ENCODE peak calls at places on chromosomes 7 and 10, in five cellular contexts. S, Y, E, P and N are unnamed samples.

GRCh38 chr7:80890391-80890790 is 28.5 kb downstream of the SEMA3C start:
- DNase-seq in P (no peak), Y (no peak), E (no peak), S (no peak), N (no peak)

GRCh38 chr10:125633517-125633999 is 49.4 kb downstream of the TEX36 start:
- DNase-seq in Y (no peak), P (peak), S (no peak), E (no peak), N (no peak)

GRCh38 chr10:121096617-121097431 is 245.7 kb downstream of the WDR11 start:
- DNase-seq in P (peak), S (peak), E (no peak), Y (no peak), N (no peak)

GRCh38 chr10:124353896-124354295 is 64.8 kb downstream of the OAT start:
- DNase-seq in S (no peak), E (no peak), Y (no peak), P (no peak), N (no peak)

GRCh38 chr7:2165610-2166594 is 66.8 kb downstream of the MAD1L1 start:
- DNase-seq in Y (no peak), P (no peak), S (no peak), E (no peak), N (no peak)

GRCh38 chr7:100169147-100169850 is 882 bp upstream of the GAL3ST4 start:
- DNase-seq in Y (no peak), E (no peak), P (no peak), S (no peak), N (no peak)

GRCh38 chr10:76973091-76973514 is 664.5 kb downstream of the KCNMA1 start:
- DNase-seq in E (no peak), S (no peak), P (no peak), Y (no peak), N (no peak)

GRCh38 chr7:93551931-93552330 is 22.6 kb downstream of the CALCR start:
- DNase-seq in P (no peak), Y (no peak), E (no peak), S (no peak), N (no peak)

GRCh38 chr7:19106308-19107141 is 10.9 kb downstream of the TWIST1 start:
- DNase-seq in E (no peak), S (no peak), P (no peak), Y (no peak), N (no peak)

GRCh38 chr7:6268023-6268908 is 4.2 kb downstream of the CYTH3 start:
- DNase-seq in E (no peak), Y (no peak), S (no peak), P (no peak), N (no peak)

GRCh38 chr7:94182066-94182465 is 177.9 kb upstream of the BET1 start:
- DNase-seq in Y (peak), E (no peak), P (peak), S (no peak), N (no peak)

GRCh38 chr7:107966701-107967100 is 36.3 kb downstream of the LAMB1 start:
- DNase-seq in E (no peak), P (no peak), S (peak), Y (no peak), N (no peak)

DNA sequence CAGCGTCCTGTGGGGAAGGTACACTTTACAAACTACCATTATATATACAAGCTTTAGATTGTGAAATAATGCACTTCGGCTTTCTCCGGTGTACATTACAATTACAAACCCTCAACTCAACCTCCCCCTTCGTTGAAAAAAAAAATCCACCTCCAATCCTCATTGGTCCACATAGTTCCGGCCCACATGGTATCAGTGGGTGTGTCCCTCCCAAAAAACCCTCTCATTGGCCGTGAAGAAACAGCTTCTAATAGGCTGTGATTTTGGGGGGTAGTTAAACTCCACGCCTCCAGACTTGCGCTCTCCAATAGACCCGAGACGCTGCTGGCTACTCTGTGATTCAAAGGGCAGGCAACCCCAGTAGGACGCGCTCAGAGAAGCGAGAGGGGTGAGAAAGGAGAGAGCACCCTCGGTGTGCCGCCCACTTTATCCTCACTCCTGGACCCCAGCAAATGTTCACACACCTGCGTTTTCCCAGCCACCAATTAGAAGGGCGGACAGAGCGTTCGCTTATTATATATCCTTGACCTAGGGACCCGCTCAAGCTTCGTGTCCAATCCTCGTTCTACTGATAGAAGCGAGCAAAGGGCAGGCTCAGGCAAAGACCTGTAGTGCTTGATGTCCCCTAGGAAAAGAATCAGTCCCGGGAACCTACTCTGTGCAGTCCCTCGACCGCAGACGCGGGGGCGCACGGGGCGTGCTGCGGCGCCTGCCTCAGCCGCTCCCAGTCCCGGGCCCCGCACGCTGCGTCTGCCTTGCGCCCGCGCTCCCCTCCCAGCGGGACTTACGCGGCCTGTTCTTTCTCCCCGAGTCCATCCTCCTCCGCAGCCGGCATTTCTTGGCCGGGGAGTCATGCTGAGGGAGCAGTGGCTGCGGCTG is 991 bp downstream of the PANK1 start:
- DNase-seq in P (peak), E (peak), S (peak), Y (peak), N (peak)
- TF ChIP-seq CTCF in P (no peak), E (no peak), S (peak), Y (no peak), N (no peak)

DNA sequence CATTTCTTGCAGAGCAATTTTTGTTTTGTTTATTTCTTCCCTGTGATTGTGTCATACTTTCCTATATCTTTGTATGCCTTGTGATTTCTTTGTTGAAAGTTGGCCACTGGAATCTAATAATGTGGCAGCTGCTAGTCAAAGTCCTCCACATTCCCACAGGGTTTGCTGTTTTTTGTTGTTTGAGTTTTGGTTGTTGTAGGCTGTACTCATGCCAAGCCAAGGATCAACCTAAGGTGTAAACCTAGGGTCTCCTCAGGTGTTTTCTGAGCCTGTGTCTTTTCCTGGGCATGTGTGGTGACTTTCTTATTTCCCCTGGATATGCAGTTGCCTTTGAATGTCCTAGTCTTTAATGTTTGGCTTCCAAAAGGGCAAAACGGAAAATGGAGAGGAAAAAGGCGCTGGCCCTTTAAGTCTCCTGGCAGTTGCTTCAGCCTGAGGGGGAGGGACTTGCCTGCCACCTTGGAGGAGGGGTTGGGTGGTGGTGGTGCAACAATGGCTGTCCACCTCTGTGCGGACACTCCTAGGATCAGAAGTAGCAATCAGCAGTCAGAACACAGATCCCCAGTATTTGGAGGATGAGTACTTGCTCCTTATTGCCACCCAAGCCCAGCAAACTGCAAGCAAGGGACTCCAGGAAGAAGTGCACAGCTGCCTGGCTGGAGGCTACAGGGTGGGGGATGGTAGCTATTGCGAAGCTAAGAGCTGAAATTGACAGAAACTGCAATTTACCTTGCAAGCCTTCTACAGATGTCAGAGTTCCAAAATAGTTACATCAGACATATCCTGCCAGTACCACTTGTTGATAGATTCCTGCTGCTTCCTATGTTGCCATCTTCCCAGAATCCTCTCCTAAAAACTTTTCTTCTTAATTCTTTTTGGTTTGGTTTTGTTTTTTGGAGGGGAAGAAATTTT is 5.6 kb upstream of the ZNF518A start:
- DNase-seq in Y (no peak), E (peak), P (peak), S (peak), N (no peak)
- TF ChIP-seq CTCF in Y (no peak), E (no peak), P (no peak), S (no peak), N (no peak)

GRCh38 chr10:71228875-71229720 is 16.7 kb downstream of the UNC5B start:
- DNase-seq in E (no peak), Y (no peak), S (no peak), P (no peak), N (no peak)
- TF ChIP-seq CTCF in E (no peak), Y (no peak), S (no peak), P (no peak), N (no peak)

DNA sequence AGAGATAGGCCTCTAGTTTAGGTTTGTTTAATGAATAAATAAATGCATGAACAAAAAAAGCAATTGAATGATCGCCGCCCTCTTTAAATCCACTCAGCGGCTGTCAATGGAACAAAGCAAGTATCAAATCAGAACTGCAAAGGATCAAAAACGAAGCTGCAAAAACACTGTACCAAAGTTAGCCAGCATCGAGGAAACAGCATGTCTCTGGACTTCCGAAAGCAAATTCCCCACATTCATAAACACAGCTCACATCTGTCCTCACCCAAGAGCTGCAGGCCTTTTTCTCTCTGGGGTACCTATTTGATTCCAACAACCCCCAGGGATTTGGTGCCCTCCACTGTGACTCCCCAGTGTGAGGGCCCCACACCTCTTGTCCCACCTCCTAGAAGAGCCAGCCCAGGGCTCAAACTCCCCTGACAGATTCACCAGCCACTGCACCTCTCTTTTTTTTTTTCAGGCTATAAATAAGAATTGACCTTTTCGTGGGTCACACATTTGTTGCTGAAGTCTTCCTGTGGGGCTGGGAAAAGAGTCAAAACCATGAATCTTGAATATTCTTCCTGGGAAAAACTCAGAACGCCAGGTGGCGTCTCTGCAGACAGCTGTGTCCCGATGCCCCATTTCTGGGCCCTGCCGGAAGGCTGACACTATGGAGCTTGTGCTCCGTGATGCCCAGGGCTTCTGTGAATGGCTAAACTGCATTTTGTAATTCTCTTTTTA is 51.8 kb downstream of the HSPA12A start:
- DNase-seq in E (no peak), Y (no peak), P (no peak), S (no peak), N (no peak)
- TF ChIP-seq CTCF in E (no peak), Y (peak), P (no peak), S (peak), N (no peak)

GRCh38 chr7:50959991-50960390 is 177.3 kb upstream of the GRB10 start:
- DNase-seq in S (no peak), E (no peak), P (no peak), Y (no peak), N (no peak)

GRCh38 chr7:50962281-50962883 is 179.7 kb upstream of the GRB10 start:
- DNase-seq in S (no peak), E (no peak), Y (no peak), P (no peak), N (no peak)

GRCh38 chr7:50959560-50959959 is 176.9 kb upstream of the GRB10 start:
- DNase-seq in E (no peak), S (no peak), P (no peak), Y (no peak), N (no peak)

GRCh38 chr7:50960621-50961310 is 178.1 kb upstream of the GRB10 start:
- DNase-seq in S (no peak), E (no peak), P (no peak), Y (no peak), N (no peak)

GRCh38 chr7:50962962-50963374 is 180.3 kb upstream of the GRB10 start:
- DNase-seq in S (peak), E (peak), Y (no peak), P (no peak), N (no peak)
- TF ChIP-seq CTCF in S (no peak), E (no peak), Y (no peak), P (no peak), N (no peak)

GRCh38 chr10:98340261-98340675 is 72.3 kb upstream of the LOXL4 start:
- DNase-seq in Y (no peak), E (no peak), P (no peak), S (no peak), N (no peak)

GRCh38 chr10:98338896-98339295 is 70.9 kb upstream of the LOXL4 start:
- DNase-seq in Y (no peak), P (no peak), S (no peak), E (no peak), N (no peak)

GRCh38 chr10:98339790-98340189 is 71.8 kb upstream of the LOXL4 start:
- DNase-seq in S (no peak), Y (no peak), P (no peak), E (no peak), N (no peak)

GRCh38 chr10:98338318-98338717 is 70.3 kb upstream of the LOXL4 start:
- DNase-seq in P (no peak), S (no peak), Y (no peak), E (no peak), N (no peak)

DNA sequence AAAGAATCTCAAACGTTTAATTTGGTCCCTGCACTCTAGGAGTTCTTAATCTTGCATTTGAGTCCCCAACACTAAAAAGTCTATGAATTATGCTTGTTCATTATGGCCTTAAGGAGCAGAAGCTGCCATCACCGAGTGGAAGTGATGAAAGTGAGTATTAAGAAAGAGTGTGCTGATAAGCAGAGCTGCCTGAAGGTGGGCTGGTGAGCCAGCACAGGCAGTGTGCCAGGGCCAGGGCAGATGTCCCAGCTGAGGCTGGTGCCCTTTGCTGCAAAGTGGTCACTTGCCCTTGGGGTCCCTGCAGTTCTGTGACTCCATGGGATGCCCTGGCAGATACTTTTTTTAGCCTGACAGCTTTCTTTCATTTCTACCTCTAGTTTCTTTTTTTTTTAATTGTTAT is 73.0 kb upstream of the LOXL4 start:
- DNase-seq in Y (no peak), E (no peak), S (no peak), P (no peak), N (no peak)
- TF ChIP-seq CTCF in Y (no peak), E (no peak), S (no peak), P (no peak), N (no peak)